ENCODE peak calls at places on chromosomes 7 and 10, in nine cellular contexts. G is IMR-90, O is coronary artery, P is lower lobe of right lung, U is astrocyte of the spinal cord, Z is GM13977, T is hepatocyte, K is psoas muscle, J is A549. L is an unnamed sample.

GRCh38 chr7:25968205-25968993 is 183.6 kb upstream of the NFE2L3 start:
- DNase-seq in G (no peak), O (no peak), P (no peak), U (no peak), Z (peak), T (no peak), K (no peak), J (no peak), L (no peak)

GRCh38 chr7:44325181-44325671 is at the start of gene CAMK2B:
- DNase-seq in G (no peak), O (no peak), P (no peak), U (no peak), Z (peak), T (no peak), K (no peak), J (no peak), L (no peak)

GRCh38 chr7:50792342-50793114 is 9.8 kb upstream of the GRB10 start:
- DNase-seq in G (peak), O (no peak), P (peak), U (peak), Z (no peak), T (peak), K (peak), J (peak), L (no peak)

GRCh38 chr10:104054430-104054829 is 31.2 kb downstream of the COL17A1 start:
- DNase-seq in G (peak), O (no peak), P (no peak), U (peak), Z (no peak), T (no peak), K (no peak), J (peak), L (no peak)

GRCh38 chr7:90660819-90661218 is 64.7 kb downstream of the CDK14 start:
- DNase-seq in G (no peak), O (no peak), P (no peak), U (no peak), Z (no peak), T (no peak), K (no peak), J (no peak), L (no peak)

GRCh38 chr10:71075759-71076472 is 136.5 kb upstream of the UNC5B start:
- DNase-seq in G (no peak), O (peak), P (no peak), U (no peak), Z (no peak), T (no peak), K (no peak), J (no peak), L (peak)

GRCh38 chr10:89773081-89773480 is 71.7 kb downstream of the KIF20B start:
- DNase-seq in G (peak), O (no peak), P (no peak), U (no peak), Z (no peak), T (no peak), K (no peak), J (no peak), L (no peak)

GRCh38 chr7:2037301-2037804 is 195.4 kb downstream of the MAD1L1 start:
- DNase-seq in G (peak), O (peak), P (peak), U (no peak), Z (no peak), T (no peak), K (peak), J (no peak), L (peak)

GRCh38 chr10:43209064-43209455 is 57.8 kb downstream of the RASGEF1A start:
- DNase-seq in G (no peak), O (peak), P (no peak), U (no peak), Z (no peak), T (no peak), K (peak), J (no peak), L (no peak)

GRCh38 chr7:494261-494687 is 25.4 kb downstream of the PDGFA start:
- DNase-seq in G (no peak), O (no peak), P (peak), U (no peak), Z (peak), T (no peak), K (peak), J (no peak), L (no peak)

GRCh38 chr10:4249841-4250496 is 465.0 kb upstream of the KLF6 start:
- DNase-seq in G (no peak), O (no peak), P (no peak), U (no peak), Z (no peak), T (no peak), K (no peak), J (no peak), L (no peak)

GRCh38 chr7:20440472-20441105 is 109.9 kb downstream of the ITGB8 start:
- DNase-seq in G (peak), O (no peak), P (no peak), U (peak), Z (no peak), T (peak), K (no peak), J (peak), L (no peak)

GRCh38 chr10:32332299-32332750 is 14.6 kb downstream of the EPC1 start:
- DNase-seq in G (peak), O (no peak), P (no peak), U (no peak), Z (peak), T (peak), K (no peak), J (peak), L (no peak)

GRCh38 chr10:63352976-63353375 is 112.8 kb downstream of the JMJD1C start:
- DNase-seq in G (no peak), O (no peak), P (no peak), U (no peak), Z (no peak), T (no peak), K (no peak), J (no peak), L (no peak)

GRCh38 chr7:23334482-23335056 is 35.4 kb downstream of the MALSU1 start:
- DNase-seq in G (peak), O (no peak), P (no peak), U (peak), Z (no peak), T (peak), K (no peak), J (peak), L (no peak)

GRCh38 chr7:2436341-2437104 is 33.1 kb downstream of the CHST12 start:
- DNase-seq in G (no peak), O (no peak), P (no peak), U (no peak), Z (no peak), T (no peak), K (no peak), J (no peak), L (no peak)

GRCh38 chr7:42156541-42156865 is 80.5 kb downstream of the GLI3 start:
- DNase-seq in G (no peak), O (no peak), P (no peak), U (no peak), Z (no peak), T (no peak), K (no peak), J (no peak), L (no peak)

GRCh38 chr7:13282377-13282980 is 595.0 kb downstream of the ARL4A start:
- DNase-seq in G (peak), O (no peak), P (no peak), U (peak), Z (no peak), T (peak), K (no peak), J (peak), L (no peak)

GRCh38 chr7:21617916-21618390 is 75.1 kb downstream of the DNAH11 start:
- DNase-seq in G (peak), O (no peak), P (peak), U (peak), Z (no peak), T (peak), K (peak), J (peak), L (no peak)

GRCh38 chr10:122981066-122981464 is 864 bp downstream of the PSTK start:
- DNase-seq in G (peak), O (no peak), P (no peak), U (peak), Z (peak), T (peak), K (no peak), J (peak), L (no peak)

GRCh38 chr10:29554660-29555059 is 80.1 kb downstream of the SVIL start:
- DNase-seq in G (peak), O (no peak), P (no peak), U (peak), Z (no peak), T (no peak), K (peak), J (no peak), L (no peak)
- TF ChIP-seq CTCF in G (no peak), O (no peak), P (no peak), U (peak), Z (no peak), T (no peak), K (no peak), J (no peak), L (peak)

GRCh38 chr10:60594476-60595051 is 183.7 kb upstream of the CDK1 start:
- DNase-seq in G (peak), O (no peak), P (no peak), U (peak), Z (no peak), T (no peak), K (no peak), J (peak), L (no peak)
- TF ChIP-seq CTCF in G (no peak), O (no peak), P (no peak), U (peak), Z (no peak), T (no peak), K (no peak), J (no peak), L (no peak)

DNA sequence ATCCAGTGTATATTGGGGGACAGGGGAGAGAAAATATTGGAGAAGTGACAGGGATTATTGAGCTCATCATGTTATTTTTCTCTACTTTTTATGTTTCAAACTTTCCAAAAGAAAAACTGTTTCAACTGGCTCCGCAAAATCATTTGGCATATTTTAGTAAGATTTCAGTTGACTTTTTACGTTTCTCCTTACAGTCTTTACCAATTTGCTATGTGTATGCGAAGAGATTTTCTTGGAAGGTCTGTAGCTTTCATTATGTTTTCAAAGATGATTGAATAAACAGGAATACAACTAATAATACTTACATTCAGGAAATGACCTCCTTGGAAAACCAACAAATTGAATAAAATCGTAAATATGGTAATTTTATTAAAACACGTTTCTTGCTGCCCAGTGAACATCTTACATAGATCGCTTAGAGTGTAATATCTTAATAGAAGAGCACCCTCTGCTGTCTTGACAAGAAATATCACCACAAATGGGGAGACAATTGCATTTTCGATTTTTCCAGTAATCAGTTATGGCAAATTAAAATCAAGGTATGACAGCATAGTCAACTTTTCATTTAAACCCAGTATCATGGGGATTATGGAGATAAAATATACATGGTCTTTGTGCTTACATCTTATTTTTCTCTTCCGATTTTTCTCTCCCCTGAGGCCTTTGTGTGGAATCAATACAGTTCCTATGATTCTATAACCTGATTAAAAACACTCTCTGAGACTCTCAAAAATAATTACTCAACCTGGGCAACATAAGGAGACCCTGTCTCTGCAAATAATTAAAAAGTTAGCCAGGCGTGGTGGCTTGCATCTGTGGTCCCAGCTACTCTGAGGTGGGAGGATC is 43.1 kb downstream of the MBL2 start:
- DNase-seq in G (peak), O (no peak), P (no peak), U (peak), Z (peak), T (peak), K (no peak), J (peak), L (no peak)
- TF ChIP-seq CTCF in G (peak), O (peak), P (peak), U (peak), Z (peak), T (peak), K (peak), J (peak), L (peak)

GRCh38 chr10:49036638-49037037 is 78.7 kb downstream of the VSTM4 start:
- DNase-seq in G (no peak), O (no peak), P (no peak), U (no peak), Z (no peak), T (no peak), K (no peak), J (no peak), L (peak)

GRCh38 chr10:49039409-49039808 is 75.9 kb downstream of the VSTM4 start:
- DNase-seq in G (no peak), O (no peak), P (no peak), U (no peak), Z (no peak), T (no peak), K (no peak), J (no peak), L (peak)

GRCh38 chr10:49038711-49039110 is 76.6 kb downstream of the VSTM4 start:
- DNase-seq in G (no peak), O (no peak), P (no peak), U (no peak), Z (no peak), T (no peak), K (no peak), J (no peak), L (peak)

GRCh38 chr10:49035920-49036319 is 79.4 kb downstream of the VSTM4 start:
- DNase-seq in G (no peak), O (no peak), P (no peak), U (no peak), Z (no peak), T (no peak), K (no peak), J (no peak), L (peak)

GRCh38 chr10:49037187-49037586 is 78.1 kb downstream of the VSTM4 start:
- DNase-seq in G (peak), O (no peak), P (no peak), U (peak), Z (no peak), T (no peak), K (no peak), J (no peak), L (no peak)
- TF ChIP-seq CTCF in G (no peak), O (no peak), P (no peak), U (no peak), Z (no peak), T (no peak), K (no peak), J (no peak), L (no peak)

L was measured in osteocyte.